ENCODE peak calls at places on chromosomes 6 and 20, in six cellular contexts. One of them, this sample, is unnamed.

GRCh38 chr20:32354592-32355416 is 3.3 kb upstream of the ASXL1 start:
- DNase-seq in upper lobe of right lung: no peak
- DNase-seq in CD4-positive, alpha-beta T cell: no peak
- DNase-seq in right atrium auricular region: no peak
- DNase-seq in WERI-Rb-1: no peak
- DNase-seq in suprapubic skin: no peak
- DNase-seq in this sample: peak

GRCh38 chr6:113172531-113172966 is 684.6 kb upstream of the MARCKS start:
- DNase-seq in upper lobe of right lung: no peak
- DNase-seq in CD4-positive, alpha-beta T cell: no peak
- DNase-seq in right atrium auricular region: peak
- DNase-seq in WERI-Rb-1: no peak
- DNase-seq in suprapubic skin: no peak
- DNase-seq in this sample: no peak

GRCh38 chr20:63060057-63060991 is 53.6 kb upstream of the BHLHE23 start:
- DNase-seq in upper lobe of right lung: peak
- DNase-seq in CD4-positive, alpha-beta T cell: no peak
- DNase-seq in right atrium auricular region: no peak
- DNase-seq in WERI-Rb-1: peak
- DNase-seq in suprapubic skin: peak
- DNase-seq in this sample: peak

GRCh38 chr6:7052441-7052936 is 55.3 kb upstream of the RREB1 start:
- DNase-seq in upper lobe of right lung: peak
- DNase-seq in CD4-positive, alpha-beta T cell: peak
- DNase-seq in right atrium auricular region: no peak
- DNase-seq in WERI-Rb-1: peak
- DNase-seq in suprapubic skin: peak
- DNase-seq in this sample: peak

GRCh38 chr20:8094415-8094818 is 37.6 kb upstream of the PLCB1 start:
- DNase-seq in upper lobe of right lung: no peak
- DNase-seq in CD4-positive, alpha-beta T cell: no peak
- DNase-seq in right atrium auricular region: peak
- DNase-seq in WERI-Rb-1: no peak
- DNase-seq in suprapubic skin: peak
- DNase-seq in this sample: peak

GRCh38 chr20:32941155-32941885 is 62.9 kb downstream of the SUN5 start:
- DNase-seq in upper lobe of right lung: no peak
- DNase-seq in CD4-positive, alpha-beta T cell: no peak
- DNase-seq in right atrium auricular region: no peak
- DNase-seq in WERI-Rb-1: no peak
- DNase-seq in suprapubic skin: no peak
- DNase-seq in this sample: no peak

GRCh38 chr6:20117474-20117873 is 94.8 kb downstream of the MBOAT1 start:
- DNase-seq in upper lobe of right lung: no peak
- DNase-seq in CD4-positive, alpha-beta T cell: no peak
- DNase-seq in right atrium auricular region: no peak
- DNase-seq in WERI-Rb-1: no peak
- DNase-seq in suprapubic skin: no peak
- DNase-seq in this sample: no peak

GRCh38 chr6:106309766-106310373 is 15.7 kb downstream of the ATG5 start:
- DNase-seq in upper lobe of right lung: no peak
- DNase-seq in CD4-positive, alpha-beta T cell: no peak
- DNase-seq in right atrium auricular region: no peak
- DNase-seq in WERI-Rb-1: no peak
- DNase-seq in suprapubic skin: no peak
- DNase-seq in this sample: peak

GRCh38 chr6:168418151-168418551 is 22.8 kb upstream of the SMOC2 start:
- DNase-seq in upper lobe of right lung: no peak
- DNase-seq in CD4-positive, alpha-beta T cell: no peak
- DNase-seq in right atrium auricular region: no peak
- DNase-seq in WERI-Rb-1: peak
- DNase-seq in suprapubic skin: peak
- DNase-seq in this sample: no peak

DNA sequence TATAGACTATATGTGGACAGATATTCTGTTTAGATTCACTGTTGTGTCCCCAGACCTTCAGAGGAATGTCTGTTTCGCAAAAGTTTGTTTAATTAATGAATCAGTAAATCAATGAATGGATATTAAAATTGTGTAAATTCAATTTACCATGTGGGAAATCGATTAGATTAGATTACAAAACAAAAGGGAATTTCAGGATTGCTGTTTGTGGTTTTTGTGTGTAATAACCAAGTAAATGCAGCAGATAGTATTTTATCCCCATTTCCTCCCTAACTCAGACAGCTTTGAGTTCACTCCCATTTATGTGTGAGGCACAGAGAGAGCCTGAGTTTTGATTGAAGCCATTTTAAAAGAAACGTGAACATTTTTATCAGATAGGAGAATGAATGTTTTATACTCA is 214.8 kb downstream of the ADGB start:
- DNase-seq in upper lobe of right lung: no peak
- DNase-seq in CD4-positive, alpha-beta T cell: no peak
- DNase-seq in right atrium auricular region: no peak
- DNase-seq in WERI-Rb-1: no peak
- DNase-seq in suprapubic skin: no peak
- DNase-seq in this sample: no peak
- H3K27ac ChIP-seq in upper lobe of right lung: no peak
- H3K27ac ChIP-seq in CD4-positive, alpha-beta T cell: no peak
- H3K27ac ChIP-seq in right atrium auricular region: no peak
- H3K27ac ChIP-seq in WERI-Rb-1: no peak
- H3K27ac ChIP-seq in suprapubic skin: no peak
- H3K27ac ChIP-seq in this sample: no peak

GRCh38 chr20:46720776-46721425 is 11.5 kb downstream of the SLC2A10 start:
- DNase-seq in upper lobe of right lung: no peak
- DNase-seq in CD4-positive, alpha-beta T cell: no peak
- DNase-seq in right atrium auricular region: no peak
- DNase-seq in WERI-Rb-1: no peak
- DNase-seq in suprapubic skin: no peak
- DNase-seq in this sample: no peak
- H3K27ac ChIP-seq in upper lobe of right lung: no peak
- H3K27ac ChIP-seq in CD4-positive, alpha-beta T cell: no peak
- H3K27ac ChIP-seq in right atrium auricular region: no peak
- H3K27ac ChIP-seq in WERI-Rb-1: no peak
- H3K27ac ChIP-seq in suprapubic skin: no peak
- H3K27ac ChIP-seq in this sample: no peak

GRCh38 chr6:57261896-57262295 is 39.8 kb upstream of the RAB23 start:
- DNase-seq in upper lobe of right lung: no peak
- DNase-seq in CD4-positive, alpha-beta T cell: no peak
- DNase-seq in right atrium auricular region: no peak
- DNase-seq in WERI-Rb-1: no peak
- DNase-seq in suprapubic skin: no peak
- DNase-seq in this sample: no peak
- H3K27ac ChIP-seq in upper lobe of right lung: peak
- H3K27ac ChIP-seq in CD4-positive, alpha-beta T cell: no peak
- H3K27ac ChIP-seq in right atrium auricular region: peak
- H3K27ac ChIP-seq in WERI-Rb-1: no peak
- H3K27ac ChIP-seq in suprapubic skin: peak
- H3K27ac ChIP-seq in this sample: no peak

GRCh38 chr6:144346719-144347446 is 61.7 kb downstream of the UTRN start:
- DNase-seq in upper lobe of right lung: no peak
- DNase-seq in CD4-positive, alpha-beta T cell: no peak
- DNase-seq in right atrium auricular region: no peak
- DNase-seq in WERI-Rb-1: no peak
- DNase-seq in suprapubic skin: no peak
- DNase-seq in this sample: peak

GRCh38 chr6:144350176-144350575 is 65.0 kb downstream of the UTRN start:
- DNase-seq in upper lobe of right lung: no peak
- DNase-seq in CD4-positive, alpha-beta T cell: no peak
- DNase-seq in right atrium auricular region: no peak
- DNase-seq in WERI-Rb-1: no peak
- DNase-seq in suprapubic skin: no peak
- DNase-seq in this sample: no peak

GRCh38 chr6:144347447-144347758 is 62.3 kb downstream of the UTRN start:
- DNase-seq in upper lobe of right lung: no peak
- DNase-seq in CD4-positive, alpha-beta T cell: no peak
- DNase-seq in right atrium auricular region: no peak
- DNase-seq in WERI-Rb-1: no peak
- DNase-seq in suprapubic skin: no peak
- DNase-seq in this sample: no peak

GRCh38 chr6:144349690-144350132 is 64.6 kb downstream of the UTRN start:
- DNase-seq in upper lobe of right lung: no peak
- DNase-seq in CD4-positive, alpha-beta T cell: no peak
- DNase-seq in right atrium auricular region: no peak
- DNase-seq in WERI-Rb-1: no peak
- DNase-seq in suprapubic skin: no peak
- DNase-seq in this sample: no peak

GRCh38 chr6:144347933-144348332 is 62.8 kb downstream of the UTRN start:
- DNase-seq in upper lobe of right lung: no peak
- DNase-seq in CD4-positive, alpha-beta T cell: no peak
- DNase-seq in right atrium auricular region: no peak
- DNase-seq in WERI-Rb-1: no peak
- DNase-seq in suprapubic skin: no peak
- DNase-seq in this sample: no peak
- H3K27ac ChIP-seq in upper lobe of right lung: no peak
- H3K27ac ChIP-seq in CD4-positive, alpha-beta T cell: peak
- H3K27ac ChIP-seq in right atrium auricular region: peak
- H3K27ac ChIP-seq in WERI-Rb-1: no peak
- H3K27ac ChIP-seq in suprapubic skin: no peak
- H3K27ac ChIP-seq in this sample: no peak

This sample was measured in A673.